ENCODE peak calls at places on chromosomes 5 and 9, in ten cellular contexts. One of them, this sample, is unnamed.

GRCh38 chr5:115602585-115603125 is 376 bp upstream of the TICAM2 start:
- DNase-seq in left ventricle myocardium inferior: no peak
- DNase-seq in upper lobe of right lung: no peak
- DNase-seq in endothelial cell: no peak
- DNase-seq in HCT116: no peak
- DNase-seq in HL-60: no peak
- DNase-seq in lower lobe of right lung: no peak
- DNase-seq in HFF-Myc: no peak
- DNase-seq in GM20000: no peak
- DNase-seq in cardiac muscle cell: no peak
- DNase-seq in this sample: peak; percentile 24

GRCh38 chr5:54492196-54492595 is 25.4 kb upstream of the SNX18 start:
- DNase-seq in upper lobe of right lung: no peak
- DNase-seq in HCT116: no peak
- DNase-seq in HFF-Myc: no peak
- DNase-seq in HL-60: no peak
- DNase-seq in GM20000: no peak
- DNase-seq in endothelial cell: no peak
- DNase-seq in left ventricle myocardium inferior: no peak
- DNase-seq in cardiac muscle cell: peak; percentile 56
- DNase-seq in lower lobe of right lung: no peak
- DNase-seq in this sample: no peak

GRCh38 chr5:77379558-77380061 is 112.5 kb downstream of the WDR41 start:
- DNase-seq in HL-60: no peak
- DNase-seq in left ventricle myocardium inferior: no peak
- DNase-seq in HFF-Myc: no peak
- DNase-seq in endothelial cell: no peak
- DNase-seq in cardiac muscle cell: no peak
- DNase-seq in lower lobe of right lung: no peak
- DNase-seq in upper lobe of right lung: no peak
- DNase-seq in HCT116: no peak
- DNase-seq in GM20000: peak; percentile 60
- DNase-seq in this sample: peak; percentile 57

GRCh38 chr5:146447734-146448380 is 724 bp downstream of the TCERG1 start:
- DNase-seq in lower lobe of right lung: peak; percentile 65
- DNase-seq in HL-60: peak; percentile 42
- DNase-seq in HCT116: no peak
- DNase-seq in cardiac muscle cell: peak; percentile 42
- DNase-seq in endothelial cell: no peak
- DNase-seq in left ventricle myocardium inferior: no peak
- DNase-seq in HFF-Myc: no peak
- DNase-seq in upper lobe of right lung: no peak
- DNase-seq in GM20000: no peak
- DNase-seq in this sample: no peak

GRCh38 chr9:131976157-131976740 is 103.4 kb downstream of the MED27 start:
- DNase-seq in left ventricle myocardium inferior: no peak
- DNase-seq in HCT116: no peak
- DNase-seq in GM20000: no peak
- DNase-seq in lower lobe of right lung: no peak
- DNase-seq in HL-60: no peak
- DNase-seq in cardiac muscle cell: no peak
- DNase-seq in HFF-Myc: no peak
- DNase-seq in upper lobe of right lung: no peak
- DNase-seq in endothelial cell: no peak
- DNase-seq in this sample: no peak

GRCh38 chr5:96743065-96743768 is 64.5 kb downstream of the ERAP1 start:
- DNase-seq in cardiac muscle cell: peak; percentile 38
- DNase-seq in upper lobe of right lung: no peak
- DNase-seq in HL-60: peak; percentile 32
- DNase-seq in left ventricle myocardium inferior: peak; percentile 28
- DNase-seq in endothelial cell: no peak
- DNase-seq in HFF-Myc: no peak
- DNase-seq in lower lobe of right lung: no peak
- DNase-seq in GM20000: no peak
- DNase-seq in HCT116: no peak
- DNase-seq in this sample: no peak

GRCh38 chr5:153523196-153523595 is 32.7 kb downstream of the GRIA1 start:
- DNase-seq in left ventricle myocardium inferior: no peak
- DNase-seq in upper lobe of right lung: no peak
- DNase-seq in lower lobe of right lung: no peak
- DNase-seq in HCT116: no peak
- DNase-seq in endothelial cell: no peak
- DNase-seq in HL-60: no peak
- DNase-seq in GM20000: no peak
- DNase-seq in HFF-Myc: no peak
- DNase-seq in cardiac muscle cell: no peak
- DNase-seq in this sample: no peak

GRCh38 chr9:135588371-135588770 is 26.8 kb downstream of the PAEP start:
- DNase-seq in endothelial cell: no peak
- DNase-seq in upper lobe of right lung: peak; percentile 43
- DNase-seq in HCT116: no peak
- DNase-seq in HL-60: no peak
- DNase-seq in cardiac muscle cell: no peak
- DNase-seq in GM20000: no peak
- DNase-seq in lower lobe of right lung: no peak
- DNase-seq in left ventricle myocardium inferior: no peak
- DNase-seq in HFF-Myc: no peak
- DNase-seq in this sample: no peak

DNA sequence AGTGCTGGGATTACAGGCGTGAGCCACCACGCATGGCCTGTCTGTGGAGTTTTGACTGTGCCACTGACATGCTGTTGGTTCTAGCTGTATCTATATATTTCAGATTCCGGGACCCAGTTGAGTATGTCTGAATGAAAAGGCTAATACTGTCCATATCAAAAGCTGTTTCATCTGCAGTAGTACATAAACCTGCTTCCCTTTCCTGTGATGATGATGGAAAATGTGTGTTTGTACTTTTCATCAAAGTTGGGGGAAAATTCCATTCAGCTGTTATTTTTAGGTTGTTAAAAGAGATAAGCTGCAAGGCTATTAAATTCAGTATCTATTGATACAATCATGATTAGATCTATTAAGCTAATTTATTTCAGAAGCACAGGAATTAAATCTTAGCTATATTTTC is 237.6 kb upstream of the ADAMTSL1 start:
- DNase-seq in left ventricle myocardium inferior: no peak
- DNase-seq in HL-60: no peak
- DNase-seq in cardiac muscle cell: no peak
- DNase-seq in endothelial cell: no peak
- DNase-seq in HFF-Myc: no peak
- DNase-seq in lower lobe of right lung: no peak
- DNase-seq in upper lobe of right lung: no peak
- DNase-seq in GM20000: no peak
- DNase-seq in HCT116: no peak
- DNase-seq in this sample: no peak
- TF ChIP-seq CTCF in left ventricle myocardium inferior: no peak
- TF ChIP-seq CTCF in HL-60: no peak
- TF ChIP-seq CTCF in cardiac muscle cell: no peak
- TF ChIP-seq CTCF in endothelial cell: no peak
- TF ChIP-seq CTCF in HFF-Myc: no peak
- TF ChIP-seq CTCF in lower lobe of right lung: no peak
- TF ChIP-seq CTCF in upper lobe of right lung: no peak
- TF ChIP-seq CTCF in GM20000: no peak
- TF ChIP-seq CTCF in HCT116: no peak
- TF ChIP-seq CTCF in this sample: no peak

GRCh38 chr9:92295240-92295790 is 1.8 kb upstream of the IARS1 start:
- DNase-seq in HL-60: no peak
- DNase-seq in GM20000: no peak
- DNase-seq in lower lobe of right lung: no peak
- DNase-seq in endothelial cell: no peak
- DNase-seq in upper lobe of right lung: no peak
- DNase-seq in HFF-Myc: no peak
- DNase-seq in left ventricle myocardium inferior: no peak
- DNase-seq in cardiac muscle cell: no peak
- DNase-seq in HCT116: no peak
- DNase-seq in this sample: no peak

GRCh38 chr9:92293452-92294296 is at the start of gene IARS1:
- DNase-seq in cardiac muscle cell: peak; percentile 99
- DNase-seq in upper lobe of right lung: peak; percentile 99
- DNase-seq in HFF-Myc: peak; percentile 95
- DNase-seq in left ventricle myocardium inferior: peak; percentile 99
- DNase-seq in HL-60: peak; percentile 99
- DNase-seq in endothelial cell: peak; percentile 100
- DNase-seq in HCT116: peak; percentile 95
- DNase-seq in lower lobe of right lung: peak; percentile 97
- DNase-seq in GM20000: peak; percentile 93
- DNase-seq in this sample: peak; percentile 98

GRCh38 chr9:92295827-92296258 is 2.3 kb upstream of the IARS1 start:
- DNase-seq in HL-60: peak; percentile 48
- DNase-seq in GM20000: no peak
- DNase-seq in endothelial cell: peak; percentile 17
- DNase-seq in cardiac muscle cell: no peak
- DNase-seq in upper lobe of right lung: no peak
- DNase-seq in HFF-Myc: no peak
- DNase-seq in left ventricle myocardium inferior: no peak
- DNase-seq in HCT116: no peak
- DNase-seq in lower lobe of right lung: no peak
- DNase-seq in this sample: no peak

GRCh38 chr9:92293075-92293354 is 482 bp downstream of the IARS1 start:
- DNase-seq in GM20000: no peak
- DNase-seq in left ventricle myocardium inferior: no peak
- DNase-seq in upper lobe of right lung: no peak
- DNase-seq in HFF-Myc: no peak
- DNase-seq in HL-60: no peak
- DNase-seq in HCT116: no peak
- DNase-seq in cardiac muscle cell: no peak
- DNase-seq in lower lobe of right lung: no peak
- DNase-seq in endothelial cell: no peak
- DNase-seq in this sample: no peak

GRCh38 chr9:92294297-92294676 is 790 bp upstream of the IARS1 start:
- DNase-seq in lower lobe of right lung: peak; percentile 41
- DNase-seq in HFF-Myc: no peak
- DNase-seq in cardiac muscle cell: peak; percentile 40
- DNase-seq in HL-60: peak; percentile 28
- DNase-seq in left ventricle myocardium inferior: no peak
- DNase-seq in GM20000: no peak
- DNase-seq in endothelial cell: no peak
- DNase-seq in HCT116: no peak
- DNase-seq in upper lobe of right lung: no peak
- DNase-seq in this sample: no peak
- TF ChIP-seq CTCF in lower lobe of right lung: no peak
- TF ChIP-seq CTCF in HFF-Myc: no peak
- TF ChIP-seq CTCF in cardiac muscle cell: no peak
- TF ChIP-seq CTCF in HL-60: no peak
- TF ChIP-seq CTCF in left ventricle myocardium inferior: no peak
- TF ChIP-seq CTCF in GM20000: no peak
- TF ChIP-seq CTCF in endothelial cell: no peak
- TF ChIP-seq CTCF in HCT116: no peak
- TF ChIP-seq CTCF in upper lobe of right lung: no peak
- TF ChIP-seq CTCF in this sample: no peak

DNA sequence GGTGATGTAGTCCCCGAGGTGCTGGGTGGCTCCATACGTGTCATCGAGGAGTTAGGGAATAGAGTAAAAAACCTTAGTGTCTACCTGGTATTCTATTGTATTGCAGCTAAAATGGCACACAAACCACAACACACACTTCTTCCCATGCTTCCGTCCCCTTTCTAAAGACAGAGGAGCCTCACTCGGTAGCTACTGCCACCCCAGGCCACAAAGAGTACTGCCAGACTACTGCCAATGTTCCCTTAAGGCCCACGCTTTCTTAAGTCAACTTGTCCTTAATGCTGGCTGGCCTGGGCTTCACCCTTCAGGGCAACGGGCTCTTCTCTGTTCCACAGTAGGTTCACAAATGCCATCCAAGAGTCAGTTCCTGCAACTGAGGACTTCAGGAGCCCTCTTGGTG is 673.0 kb downstream of the ELAVL2 start:
- DNase-seq in endothelial cell: no peak
- DNase-seq in HL-60: no peak
- DNase-seq in left ventricle myocardium inferior: no peak
- DNase-seq in GM20000: no peak
- DNase-seq in HFF-Myc: no peak
- DNase-seq in upper lobe of right lung: no peak
- DNase-seq in cardiac muscle cell: no peak
- DNase-seq in HCT116: no peak
- DNase-seq in lower lobe of right lung: no peak
- DNase-seq in this sample: no peak
- TF ChIP-seq CTCF in endothelial cell: no peak
- TF ChIP-seq CTCF in HL-60: no peak
- TF ChIP-seq CTCF in left ventricle myocardium inferior: no peak
- TF ChIP-seq CTCF in GM20000: no peak
- TF ChIP-seq CTCF in HFF-Myc: no peak
- TF ChIP-seq CTCF in upper lobe of right lung: no peak
- TF ChIP-seq CTCF in cardiac muscle cell: no peak
- TF ChIP-seq CTCF in HCT116: no peak
- TF ChIP-seq CTCF in lower lobe of right lung: no peak
- TF ChIP-seq CTCF in this sample: no peak

GRCh38 chr9:124779368-124780059 is 2.6 kb downstream of the OLFML2A start:
- DNase-seq in GM20000: peak; percentile 6
- DNase-seq in lower lobe of right lung: no peak
- DNase-seq in HCT116: no peak
- DNase-seq in cardiac muscle cell: peak; percentile 80
- DNase-seq in upper lobe of right lung: peak; percentile 36
- DNase-seq in endothelial cell: no peak
- DNase-seq in HL-60: no peak
- DNase-seq in HFF-Myc: peak; percentile 92
- DNase-seq in left ventricle myocardium inferior: no peak
- DNase-seq in this sample: no peak

GRCh38 chr9:124778575-124779367 is 1.8 kb downstream of the OLFML2A start:
- DNase-seq in HFF-Myc: no peak
- DNase-seq in left ventricle myocardium inferior: no peak
- DNase-seq in cardiac muscle cell: no peak
- DNase-seq in HL-60: no peak
- DNase-seq in upper lobe of right lung: peak; percentile 31
- DNase-seq in lower lobe of right lung: no peak
- DNase-seq in HCT116: no peak
- DNase-seq in GM20000: peak; percentile 3
- DNase-seq in endothelial cell: no peak
- DNase-seq in this sample: no peak

GRCh38 chr9:124776613-124776951 is 351 bp upstream of the OLFML2A start:
- DNase-seq in left ventricle myocardium inferior: no peak
- DNase-seq in cardiac muscle cell: no peak
- DNase-seq in HFF-Myc: no peak
- DNase-seq in GM20000: no peak
- DNase-seq in HCT116: no peak
- DNase-seq in endothelial cell: no peak
- DNase-seq in lower lobe of right lung: no peak
- DNase-seq in upper lobe of right lung: no peak
- DNase-seq in HL-60: no peak
- DNase-seq in this sample: no peak

GRCh38 chr9:124774131-124774978 is 2.6 kb upstream of the OLFML2A start:
- DNase-seq in cardiac muscle cell: peak; percentile 83
- DNase-seq in lower lobe of right lung: peak; percentile 85
- DNase-seq in left ventricle myocardium inferior: peak; percentile 87
- DNase-seq in endothelial cell: peak; percentile 92
- DNase-seq in HFF-Myc: peak; percentile 70
- DNase-seq in GM20000: peak; percentile 93
- DNase-seq in HL-60: peak; percentile 85
- DNase-seq in upper lobe of right lung: peak; percentile 88
- DNase-seq in HCT116: peak; percentile 73
- DNase-seq in this sample: peak; percentile 87

DNA sequence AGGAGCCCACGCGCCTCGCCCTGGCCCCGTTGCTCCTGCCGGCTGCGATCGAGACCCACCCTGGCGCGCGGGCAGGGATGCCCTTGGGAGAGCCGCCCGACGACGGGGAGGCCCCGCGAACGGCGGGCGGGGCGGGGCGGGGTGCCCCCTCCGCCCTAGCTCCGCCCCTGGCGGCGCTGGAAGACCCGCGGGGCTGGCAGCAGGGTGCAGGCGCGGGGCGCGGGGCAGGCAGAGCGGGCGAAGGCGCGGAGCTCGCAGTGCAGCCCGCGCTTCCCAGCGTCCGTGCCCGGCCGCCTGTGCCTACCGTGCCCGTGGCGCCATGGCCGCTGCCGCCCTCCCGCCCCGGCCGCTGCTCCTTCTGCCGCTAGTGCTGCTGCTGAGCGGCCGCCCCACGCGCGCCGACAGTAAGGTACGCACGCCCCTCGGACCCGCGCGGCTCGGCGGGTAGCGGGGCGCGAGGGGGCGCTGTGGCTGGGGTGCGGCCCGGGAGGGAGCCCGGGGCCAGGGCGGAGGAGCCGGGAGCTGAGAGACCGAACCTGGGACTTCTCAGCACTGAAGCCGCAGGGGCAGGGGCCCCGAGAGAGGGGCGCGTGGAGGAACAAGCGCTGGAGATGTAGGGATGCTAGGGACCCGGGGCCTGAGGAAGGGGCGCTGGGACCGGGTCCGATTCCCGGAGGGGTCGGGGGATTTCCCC is at the start of gene OLFML2A:
- DNase-seq in HL-60: no peak
- DNase-seq in upper lobe of right lung: peak; percentile 67
- DNase-seq in lower lobe of right lung: no peak
- DNase-seq in GM20000: peak; percentile 62
- DNase-seq in HFF-Myc: no peak
- DNase-seq in cardiac muscle cell: no peak
- DNase-seq in HCT116: no peak
- DNase-seq in left ventricle myocardium inferior: no peak
- DNase-seq in endothelial cell: peak; percentile 57
- DNase-seq in this sample: peak; percentile 61
- TF ChIP-seq CTCF in HL-60: peak; percentile 8
- TF ChIP-seq CTCF in upper lobe of right lung: peak; percentile 48
- TF ChIP-seq CTCF in lower lobe of right lung: peak; percentile 39
- TF ChIP-seq CTCF in GM20000: peak; percentile 70
- TF ChIP-seq CTCF in HFF-Myc: peak; percentile 35
- TF ChIP-seq CTCF in cardiac muscle cell: peak; percentile 27
- TF ChIP-seq CTCF in HCT116: peak; percentile 44
- TF ChIP-seq CTCF in left ventricle myocardium inferior: peak; percentile 63
- TF ChIP-seq CTCF in endothelial cell: peak; percentile 70
- TF ChIP-seq CTCF in this sample: peak; percentile 45